ENCODE peak calls at places on chromosomes 16 and 17, in ten cellular contexts. U is amniotic epithelial cell; S is uterus; N is cardiac muscle cell; R is cardiac fibroblast; X is lung; J is activated naive CD4-positive, alpha-beta T cell treated with Interleukin-2 at 50 U/mL for 16 hours; C is aorta; K is stimulated activated CD8-positive, alpha-beta memory T cell treated with anti-CD3 and anti-CD28 coated beads, Interleukin-12 subunit alpha, Interleukin-12 subunit beta, amount 100 ng/mL, for 4 hours; H is ELF-1. Y is an unnamed sample.

GRCh38 chr16:85310868-85311585 is 198.8 kb upstream of the CIBAR2 start:
- DNase-seq in U (no peak), S (no peak), N (no peak), R (no peak), X (no peak), J (peak; percentile 10), C (no peak), K (no peak), H (no peak), Y (no peak)

GRCh38 chr16:49588061-49588460 is 214.5 kb downstream of the C16orf78 start:
- DNase-seq in U (no peak), S (peak; percentile 1), N (no peak), R (no peak), X (no peak), J (no peak), C (no peak), K (no peak), H (no peak), Y (no peak)

GRCh38 chr16:16059895-16060590 is 110.6 kb downstream of the ABCC1 start:
- DNase-seq in U (no peak), S (no peak), N (no peak), R (no peak), X (no peak), J (no peak), C (no peak), K (no peak), H (no peak), Y (no peak)

GRCh38 chr17:78039581-78039980 is 81.1 kb downstream of the TNRC6C start:
- DNase-seq in U (no peak), S (no peak), N (no peak), R (no peak), X (no peak), J (no peak), C (no peak), K (no peak), H (no peak), Y (no peak)

GRCh38 chr16:84312783-84313382 is 18.2 kb downstream of the WFDC1 start:
- DNase-seq in U (no peak), S (no peak), N (no peak), R (no peak), X (no peak), J (no peak), C (no peak), K (no peak), H (peak; percentile 79), Y (peak; percentile 55)

GRCh38 chr16:85372627-85373372 is 240.3 kb upstream of the GSE1 start:
- DNase-seq in U (peak; percentile 83), S (no peak), N (peak; percentile 49), R (peak; percentile 63), X (no peak), J (no peak), C (peak; percentile 83), K (no peak), H (no peak), Y (no peak)

GRCh38 chr17:37024181-37024637 is 75.5 kb downstream of the AATF start:
- DNase-seq in U (peak; percentile 15), S (no peak), N (peak; percentile 61), R (peak; percentile 73), X (no peak), J (no peak), C (no peak), K (no peak), H (peak; percentile 11), Y (no peak)

GRCh38 chr17:13561606-13562270 is 40.0 kb downstream of the HS3ST3A1 start:
- DNase-seq in U (no peak), S (peak; percentile 54), N (peak; percentile 92), R (peak; percentile 88), X (no peak), J (no peak), C (no peak), K (no peak), H (no peak), Y (peak; percentile 67)

GRCh38 chr17:1649116-1649843 is 386 bp downstream of the RILP start:
- DNase-seq in U (peak; percentile 83), S (peak; percentile 89), N (peak; percentile 92), R (peak; percentile 91), X (peak; percentile 82), J (peak; percentile 84), C (peak; percentile 94), K (peak; percentile 68), H (peak; percentile 91), Y (peak; percentile 75)

GRCh38 chr16:24973771-24974461 is 41.3 kb downstream of the ARHGAP17 start:
- DNase-seq in U (no peak), S (no peak), N (no peak), R (no peak), X (no peak), J (no peak), C (no peak), K (no peak), H (no peak), Y (peak; percentile 10)

GRCh38 chr17:42538482-42538881 is 2.4 kb downstream of the NAGLU start:
- DNase-seq in U (no peak), S (no peak), N (no peak), R (no peak), X (no peak), J (no peak), C (no peak), K (no peak), H (no peak), Y (no peak)

GRCh38 chr17:956905-957304 is 22.7 kb downstream of the NXN start:
- DNase-seq in U (peak; percentile 56), S (peak; percentile 68), N (no peak), R (no peak), X (no peak), J (no peak), C (no peak), K (no peak), H (peak; percentile 60), Y (no peak)

GRCh38 chr16:1734123-1734522 is 28.1 kb downstream of the MAPK8IP3 start:
- DNase-seq in U (no peak), S (no peak), N (no peak), R (no peak), X (no peak), J (no peak), C (no peak), K (no peak), H (no peak), Y (no peak)

GRCh38 chr16:11030990-11031510 is 86.7 kb downstream of the CLEC16A start:
- DNase-seq in U (no peak), S (no peak), N (no peak), R (no peak), X (no peak), J (no peak), C (no peak), K (no peak), H (no peak), Y (peak; percentile 88)

GRCh38 chr17:68576811-68577551 is 24.2 kb downstream of the FAM20A start:
- DNase-seq in U (peak; percentile 53), S (peak; percentile 67), N (peak; percentile 89), R (peak; percentile 88), X (no peak), J (no peak), C (peak; percentile 53), K (no peak), H (no peak), Y (peak; percentile 52)

GRCh38 chr17:28968269-28968913 is 17.1 kb upstream of the PHF12 start:
- DNase-seq in U (peak; percentile 42), S (no peak), N (peak; percentile 52), R (peak; percentile 40), X (no peak), J (no peak), C (no peak), K (no peak), H (peak; percentile 67), Y (no peak)

GRCh38 chr16:17251496-17251895 is 219.3 kb downstream of the XYLT1 start:
- DNase-seq in U (no peak), S (no peak), N (no peak), R (no peak), X (no peak), J (no peak), C (no peak), K (no peak), H (no peak), Y (no peak)

GRCh38 chr17:6592193-6592592 is 35.8 kb upstream of the PITPNM3 start:
- DNase-seq in U (peak; percentile 56), S (no peak), N (no peak), R (no peak), X (no peak), J (no peak), C (no peak), K (no peak), H (no peak), Y (no peak)

GRCh38 chr16:86640265-86640843 is 62.0 kb downstream of the FOXL1 start:
- DNase-seq in U (no peak), S (no peak), N (no peak), R (no peak), X (no peak), J (no peak), C (no peak), K (no peak), H (peak; percentile 31), Y (no peak)

GRCh38 chr17:65956814-65957213 is 235.1 kb downstream of the CEP112 start:
- DNase-seq in U (peak; percentile 45), S (no peak), N (peak; percentile 15), R (no peak), X (no peak), J (no peak), C (no peak), K (no peak), H (no peak), Y (no peak)

GRCh38 chr17:22512997-22513538 is 820.7 kb downstream of the KCNJ18 start:
- DNase-seq in U (no peak), S (no peak), N (no peak), R (no peak), X (no peak), J (no peak), C (no peak), K (no peak), H (no peak), Y (peak; percentile 45)

GRCh38 chr17:29007456-29008455 is 1.9 kb upstream of the SEZ6 start:
- DNase-seq in U (peak; percentile 86), S (no peak), N (peak; percentile 53), R (peak; percentile 29), X (no peak), J (no peak), C (no peak), K (no peak), H (no peak), Y (no peak)

GRCh38 chr17:30832438-30832790 is 648 bp downstream of the ATAD5 start:
- DNase-seq in U (no peak), S (no peak), N (no peak), R (no peak), X (no peak), J (no peak), C (no peak), K (no peak), H (no peak), Y (no peak)

GRCh38 chr17:41360291-41360995 is 9.2 kb downstream of the KRT33B start:
- DNase-seq in U (peak; percentile 98), S (no peak), N (peak; percentile 77), R (peak; percentile 35), X (no peak), J (no peak), C (no peak), K (no peak), H (peak; percentile 58), Y (no peak)

GRCh38 chr17:70271672-70272071 is 102.3 kb downstream of the KCNJ2 start:
- DNase-seq in U (no peak), S (no peak), N (no peak), R (no peak), X (no peak), J (no peak), C (no peak), K (no peak), H (no peak), Y (no peak)

GRCh38 chr16:11631214-11631613 is 37.0 kb upstream of the SNN start:
- DNase-seq in U (no peak), S (no peak), N (no peak), R (no peak), X (no peak), J (no peak), C (no peak), K (no peak), H (no peak), Y (no peak)

GRCh38 chr17:29583324-29584248 is 5.9 kb downstream of the GIT1 start:
- DNase-seq in U (no peak), S (peak; percentile 28), N (no peak), R (no peak), X (no peak), J (no peak), C (no peak), K (no peak), H (no peak), Y (no peak)

GRCh38 chr16:80084614-80085013 is 456.2 kb upstream of the DYNLRB2 start:
- DNase-seq in U (peak; percentile 59), S (peak; percentile 73), N (peak; percentile 38), R (peak; percentile 31), X (no peak), J (peak; percentile 13), C (peak; percentile 53), K (no peak), H (peak; percentile 65), Y (peak; percentile 83)

Y was measured in testis.